ENCODE peak calls at places on chromosomes 1 and 21, in ten cellular contexts. R is tibial nerve, E is suprapubic skin, F is OCI-LY7, W is body of pancreas, I is GM23338, V is PC-3, U is pancreas, G is tibial artery, Q is left ventricle myocardium inferior. K is an unnamed sample.
A peak's percentile ranks its signal among the peaks of the same experiment; 100 is the strongest.

GRCh38 chr1:235417101-235417697 is 50.0 kb downstream of the TBCE start:
- DNase-seq in R (peak; percentile 80), E (no peak), F (peak; percentile 59), W (peak; percentile 75), I (peak; percentile 74), V (peak; percentile 72), U (peak; percentile 37), G (peak; percentile 60), Q (no peak), K (no peak)

GRCh38 chr1:29719253-29719652 is 482.9 kb downstream of the PTPRU start:
- DNase-seq in R (no peak), E (no peak), F (no peak), W (no peak), I (no peak), V (peak; percentile 82), U (no peak), G (no peak), Q (no peak), K (no peak)

GRCh38 chr1:160205974-160206369 is 788 bp downstream of the PEA15 start:
- DNase-seq in R (peak; percentile 36), E (peak; percentile 81), F (peak; percentile 54), W (peak; percentile 33), I (no peak), V (peak; percentile 70), U (no peak), G (peak; percentile 65), Q (peak; percentile 33), K (no peak)

GRCh38 chr1:74467786-74468377 is 44.5 kb downstream of the LRRC53 start:
- DNase-seq in R (no peak), E (no peak), F (no peak), W (no peak), I (peak; percentile 20), V (peak; percentile 44), U (no peak), G (no peak), Q (no peak), K (no peak)

GRCh38 chr1:43704838-43705237 is 2.5 kb upstream of the ST3GAL3 start:
- DNase-seq in R (no peak), E (no peak), F (peak; percentile 19), W (no peak), I (peak; percentile 17), V (peak; percentile 55), U (no peak), G (no peak), Q (no peak), K (no peak)

GRCh38 chr1:29470087-29470787 is 233.9 kb downstream of the PTPRU start:
- DNase-seq in R (no peak), E (no peak), F (no peak), W (no peak), I (no peak), V (no peak), U (no peak), G (no peak), Q (no peak), K (no peak)

GRCh38 chr21:38833122-38833521 is 27.4 kb downstream of the ETS2 start:
- DNase-seq in R (no peak), E (no peak), F (no peak), W (no peak), I (no peak), V (no peak), U (no peak), G (no peak), Q (no peak), K (no peak)

GRCh38 chr1:98452162-98452561 is 209.4 kb upstream of the SNX7 start:
- DNase-seq in R (no peak), E (no peak), F (no peak), W (no peak), I (no peak), V (no peak), U (no peak), G (no peak), Q (no peak), K (no peak)

GRCh38 chr1:202959276-202959620 is 1.1 kb upstream of the ADIPOR1 start:
- DNase-seq in R (no peak), E (no peak), F (no peak), W (no peak), I (no peak), V (peak; percentile 94), U (no peak), G (no peak), Q (no peak), K (no peak)

GRCh38 chr1:84997667-84998600 is 1.0 kb upstream of the MCOLN2 start:
- DNase-seq in R (no peak), E (no peak), F (peak; percentile 39), W (peak; percentile 11), I (peak; percentile 61), V (peak; percentile 14), U (no peak), G (no peak), Q (peak; percentile 14), K (no peak)

GRCh38 chr1:31593770-31594632 is 17.7 kb downstream of the TINAGL1 start:
- DNase-seq in R (peak; percentile 83), E (no peak), F (peak; percentile 71), W (peak; percentile 89), I (peak; percentile 94), V (peak; percentile 90), U (peak; percentile 84), G (peak; percentile 82), Q (peak; percentile 78), K (peak; percentile 69)

DNA sequence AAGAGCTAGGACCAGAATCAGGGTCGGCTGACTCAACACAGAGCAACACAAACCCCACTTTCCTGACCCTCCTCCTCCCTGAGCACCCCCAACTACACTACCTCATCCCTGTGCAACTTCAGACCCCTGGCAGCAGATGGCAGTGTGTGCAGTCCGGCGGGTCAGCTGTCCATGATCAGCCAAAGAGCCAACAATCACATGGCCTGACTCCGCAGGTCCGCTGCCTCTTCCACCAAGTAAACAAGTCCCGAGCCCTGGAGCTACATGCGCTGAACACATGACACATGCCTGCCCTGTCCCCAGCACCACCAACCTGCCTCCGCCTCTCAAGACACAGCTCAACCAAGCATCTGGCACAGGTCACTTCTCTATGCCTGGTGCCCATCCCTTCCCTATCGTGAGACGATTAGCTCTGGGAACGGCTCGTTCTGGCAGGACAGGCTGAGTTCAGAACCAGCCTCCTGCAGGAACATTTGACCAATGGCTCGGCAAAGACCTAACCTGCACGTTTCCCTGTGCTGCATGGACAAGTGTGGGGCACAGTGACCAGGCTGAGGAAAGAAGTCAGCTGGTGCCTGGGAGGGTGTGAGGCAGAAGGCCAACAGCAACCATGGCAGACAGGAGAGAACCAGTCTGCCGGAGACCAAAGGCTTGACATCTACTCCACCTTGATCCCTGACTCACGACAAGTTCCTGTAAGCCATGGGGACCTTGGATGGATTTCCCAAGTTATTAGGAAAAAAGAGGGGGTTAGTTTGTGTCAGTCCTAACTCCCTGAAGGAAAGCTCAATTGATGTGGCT is 60.3 kb downstream of the CD46 start:
- DNase-seq in R (no peak), E (peak; percentile 80), F (no peak), W (peak; percentile 87), I (peak; percentile 61), V (peak; percentile 36), U (peak; percentile 86), G (peak; percentile 83), Q (peak; percentile 70), K (no peak)
- TF ChIP-seq CTCF in R (peak; percentile 39), E (peak; percentile 18), F (peak; percentile 69), W (peak; percentile 33), I (peak; percentile 87), V (peak; percentile 70), U (peak; percentile 31), G (peak; percentile 50), Q (peak; percentile 66), K (peak; percentile 13)

DNA sequence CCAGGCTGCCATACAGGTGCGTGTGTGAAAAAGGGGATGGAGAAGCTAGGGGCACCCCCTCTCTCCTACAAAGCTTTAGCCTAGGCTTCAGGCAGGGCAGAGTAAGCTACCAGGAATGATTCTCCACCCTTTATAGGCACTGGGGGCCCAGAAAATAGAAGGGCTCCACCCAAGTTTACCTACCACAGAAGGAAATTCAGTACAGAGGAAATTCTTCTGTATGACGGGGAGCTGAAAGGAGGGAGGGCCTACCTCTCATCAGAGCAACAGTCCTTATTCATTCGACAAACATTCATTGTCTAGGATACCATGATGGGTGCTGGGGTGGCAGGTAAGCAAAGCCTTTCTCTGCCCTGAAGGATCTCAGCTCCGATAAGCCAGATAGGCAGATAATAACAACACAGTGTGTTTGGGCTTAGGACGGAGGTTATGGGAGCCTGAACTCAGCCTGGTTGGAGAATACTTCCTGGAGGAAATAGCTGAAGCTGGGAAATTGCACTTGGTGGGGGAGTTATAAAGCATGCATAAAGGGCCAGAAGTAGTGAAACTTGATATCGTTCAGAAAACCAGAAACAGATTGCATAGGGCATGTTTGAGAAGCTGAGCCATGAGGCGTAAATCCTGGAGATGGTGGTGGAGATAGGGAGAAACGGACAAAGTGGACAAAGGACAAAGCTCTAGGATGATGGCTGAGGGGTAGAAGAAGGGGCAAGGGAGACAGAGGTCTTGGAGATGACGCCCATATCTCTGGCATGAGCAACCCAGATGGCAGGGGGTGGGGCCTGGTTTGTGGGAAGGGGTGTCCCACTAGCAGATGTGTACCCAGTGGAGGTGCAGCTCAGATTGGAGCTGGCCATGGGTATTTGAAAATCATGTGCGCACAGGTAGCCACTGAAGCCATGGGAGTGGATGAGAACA is 5.3 kb upstream of the P3R3URF start:
- DNase-seq in R (no peak), E (no peak), F (no peak), W (no peak), I (no peak), V (peak; percentile 83), U (no peak), G (no peak), Q (no peak), K (no peak)
- H3K4me1 ChIP-seq in R (no peaks in the 10 kb centered on the region), E (peaks cover 60% of the 10 kb centered on the region), F (peaks cover 50% of the 10 kb centered on the region), W (peaks cover 25% of the 10 kb centered on the region), I (no peaks in the 10 kb centered on the region), V (peaks cover 61% of the 10 kb centered on the region), U (peaks cover 14% of the 10 kb centered on the region), G (peaks cover 18% of the 10 kb centered on the region), Q (peaks cover 48% of the 10 kb centered on the region), K (peaks cover 46% of the 10 kb centered on the region)

DNA sequence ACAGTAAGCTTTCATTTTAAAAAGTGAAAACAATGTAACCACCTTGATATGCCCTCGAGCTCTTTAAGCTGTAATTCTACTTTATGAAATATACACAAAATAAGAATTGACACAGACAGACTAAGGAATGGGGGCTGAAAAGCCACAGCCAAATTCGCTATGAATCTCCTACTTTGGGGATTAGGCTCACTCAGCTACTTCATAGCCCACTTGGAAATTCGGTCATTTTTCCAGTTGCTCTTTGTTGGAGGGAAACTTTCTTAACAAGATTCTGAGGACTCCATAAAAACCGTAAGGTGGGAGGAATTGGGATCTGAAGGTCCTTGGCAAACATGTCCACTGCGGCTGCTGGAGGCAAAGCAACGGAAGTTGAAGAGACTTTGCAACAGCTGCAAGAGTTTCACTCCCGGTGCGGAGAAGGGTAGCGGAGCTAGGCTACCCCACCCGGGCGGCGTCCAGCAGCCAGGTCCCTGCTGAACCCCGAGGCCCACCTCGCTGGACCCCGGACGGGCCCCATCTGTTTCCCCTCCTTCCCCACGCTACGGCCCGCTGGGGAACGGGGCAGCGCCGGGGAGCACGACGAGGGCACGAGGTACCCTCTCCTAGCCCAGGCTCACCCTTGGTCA is 634 bp downstream of the MYCBP start:
- DNase-seq in R (no peak), E (no peak), F (peak; percentile 59), W (peak; percentile 33), I (peak; percentile 33), V (peak; percentile 26), U (no peak), G (no peak), Q (no peak), K (no peak)
- H3K4me3 ChIP-seq in R (peak overlapping the region; percentile 74), E (peak overlapping the region; percentile 80), F (peak overlapping the region; percentile 94), W (peak overlapping the region; percentile 84), I (peak overlapping the region; percentile 72), V (peak overlapping the region; percentile 93), U (peak overlapping the region; percentile 89), G (peak overlapping the region; percentile 91), Q (peak overlapping the region; percentile 86), K (peak overlapping the region; percentile 84)

DNA sequence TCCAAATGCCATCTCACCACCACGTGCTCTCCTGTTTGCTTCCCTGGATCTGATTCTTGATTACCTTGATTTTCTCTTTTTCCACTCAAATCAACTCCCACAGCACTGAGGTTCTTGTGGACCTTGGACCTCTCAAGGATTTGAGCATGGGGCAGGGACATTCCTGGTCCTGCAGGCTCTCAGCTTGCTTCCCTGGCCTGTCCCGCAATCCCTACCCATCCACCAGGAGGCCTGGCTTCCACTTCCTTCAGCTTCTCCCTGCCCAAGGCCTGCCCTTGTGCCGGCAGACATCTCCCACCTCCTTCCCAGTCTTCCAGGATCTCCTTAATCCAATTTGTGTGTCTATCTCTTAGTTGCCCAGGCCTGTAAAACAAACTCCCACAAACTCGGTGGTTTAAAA is 21.6 kb downstream of the PLA2G2A start:
- DNase-seq in R (no peak), E (no peak), F (no peak), W (no peak), I (peak; percentile 45), V (no peak), U (no peak), G (no peak), Q (no peak), K (no peak)
- TF ChIP-seq CTCF in R (no peak), E (no peak), F (no peak), W (no peak), I (peak; percentile 25), V (peak; percentile 27), U (no peak), G (no peak), Q (no peak), K (no peak)

K was measured in RWPE2.